ENCODE peak calls at places on chromosomes 7 and 10, in six cellular contexts. I, D, Z, G, J and L are unnamed samples.

GRCh38 chr7:113480537-113480936 is 362.2 kb upstream of the SMIM30 start:
- DNase-seq in I (no peak), D (no peak), Z (no peak), G (no peak), J (no peak), L (no peak)

GRCh38 chr7:2260820-2261219 is 18.8 kb downstream of the NUDT1 start:
- DNase-seq in I (peak), D (peak), Z (no peak), G (no peak), J (no peak), L (no peak)

GRCh38 chr10:102009801-102010425 is 46.1 kb downstream of the ARMH3 start:
- DNase-seq in I (peak), D (peak), Z (peak), G (peak), J (no peak), L (peak)

GRCh38 chr7:20152057-20152456 is 65.1 kb downstream of the MACC1 start:
- DNase-seq in I (no peak), D (no peak), Z (no peak), G (no peak), J (no peak), L (no peak)

GRCh38 chr7:153043440-153043839 is 283.9 kb downstream of the ACTR3B start:
- DNase-seq in I (no peak), D (no peak), Z (no peak), G (no peak), J (no peak), L (no peak)

GRCh38 chr10:65911431-65911830 is 1014.4 kb upstream of the LRRTM3 start:
- DNase-seq in I (no peak), D (no peak), Z (no peak), G (no peak), J (no peak), L (no peak)

GRCh38 chr7:55657654-55658053 is 85.4 kb upstream of the VOPP1 start:
- DNase-seq in I (no peak), D (no peak), Z (no peak), G (no peak), J (no peak), L (no peak)

GRCh38 chr7:77887567-77887966 is 89.0 kb downstream of the PHTF2 start:
- DNase-seq in I (peak), D (no peak), Z (peak), G (no peak), J (no peak), L (no peak)

GRCh38 chr7:107502797-107503196 is 32.9 kb downstream of the GPR22 start:
- DNase-seq in I (peak), D (no peak), Z (no peak), G (no peak), J (no peak), L (no peak)

GRCh38 chr7:55024776-55025175 is 6.0 kb downstream of the EGFR start:
- DNase-seq in I (peak), D (no peak), Z (peak), G (no peak), J (no peak), L (no peak)

GRCh38 chr10:6537704-6538103 is 42.4 kb downstream of the PRKCQ start:
- DNase-seq in I (no peak), D (no peak), Z (no peak), G (no peak), J (no peak), L (no peak)

GRCh38 chr10:77877461-77878344 is 48.9 kb downstream of the DLG5 start:
- DNase-seq in I (peak), D (no peak), Z (peak), G (peak), J (no peak), L (peak)

GRCh38 chr10:61701055-61701705 is 38.5 kb downstream of the CABCOCO1 start:
- DNase-seq in I (peak), D (no peak), Z (peak), G (no peak), J (no peak), L (no peak)

GRCh38 chr10:100895896-100896295 is 16.9 kb upstream of the SLF2 start:
- DNase-seq in I (no peak), D (no peak), Z (no peak), G (no peak), J (no peak), L (no peak)

GRCh38 chr10:71459513-71459912 is 62.8 kb downstream of the CDH23 start:
- DNase-seq in I (no peak), D (no peak), Z (no peak), G (no peak), J (no peak), L (no peak)

GRCh38 chr10:111126073-111126472 is 49.2 kb downstream of the ADRA2A start:
- DNase-seq in I (no peak), D (no peak), Z (no peak), G (no peak), J (no peak), L (no peak)

GRCh38 chr7:129947001-129947400 is 5.8 kb downstream of the UBE2H start:
- DNase-seq in I (no peak), D (no peak), Z (no peak), G (no peak), J (no peak), L (no peak)

DNA sequence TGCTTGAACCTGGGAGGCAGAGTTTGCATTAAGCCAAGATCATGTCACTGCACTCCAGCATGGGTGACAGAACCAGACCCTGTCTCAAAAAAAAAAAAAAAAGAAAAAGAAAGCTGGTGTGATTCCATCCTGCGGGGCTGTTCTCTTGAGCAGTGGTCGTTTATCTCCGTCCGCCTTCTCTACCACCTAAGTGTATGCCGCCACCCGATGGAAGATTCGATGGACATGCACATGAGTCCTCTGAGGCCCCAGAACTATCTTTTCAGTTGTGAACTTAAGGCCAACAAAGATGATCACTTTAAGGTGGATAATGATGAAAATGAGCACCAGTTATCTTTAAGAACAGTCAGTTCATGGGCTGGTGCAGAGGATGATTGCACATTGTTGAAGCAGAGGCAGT is 65.7 kb downstream of the ABRAXAS2 start:
- DNase-seq in I (no peak), D (no peak), Z (no peak), G (no peak), J (no peak), L (no peak)
- TF ChIP-seq CTCF in I (no peak), D (no peak), Z (no peak), G (no peak), J (no peak), L (no peak)

DNA sequence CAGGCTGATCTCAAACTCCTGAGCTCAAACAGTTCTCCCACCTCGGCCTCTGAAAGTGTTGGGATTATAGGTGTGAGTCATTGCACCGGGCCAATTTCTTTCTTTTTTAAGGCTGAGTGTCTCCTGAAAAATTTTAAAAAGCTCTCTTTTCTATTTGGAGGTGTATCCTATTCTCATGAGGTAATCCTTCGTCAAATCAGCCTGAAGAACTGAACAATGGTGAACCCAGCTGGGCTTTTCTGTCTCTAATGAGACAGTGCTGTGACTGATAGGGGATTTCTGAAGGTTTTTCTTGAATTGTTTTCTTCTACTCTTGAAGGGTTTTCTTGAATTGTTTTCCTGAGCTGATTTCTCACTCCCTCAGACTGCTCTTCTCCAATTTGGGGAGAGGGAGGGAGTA is 30.9 kb upstream of the CALU start:
- DNase-seq in I (no peak), D (no peak), Z (no peak), G (no peak), J (no peak), L (no peak)
- H3K27ac ChIP-seq in I (no peak), D (no peak), Z (no peak), G (no peak), J (no peak), L (no peak)

DNA sequence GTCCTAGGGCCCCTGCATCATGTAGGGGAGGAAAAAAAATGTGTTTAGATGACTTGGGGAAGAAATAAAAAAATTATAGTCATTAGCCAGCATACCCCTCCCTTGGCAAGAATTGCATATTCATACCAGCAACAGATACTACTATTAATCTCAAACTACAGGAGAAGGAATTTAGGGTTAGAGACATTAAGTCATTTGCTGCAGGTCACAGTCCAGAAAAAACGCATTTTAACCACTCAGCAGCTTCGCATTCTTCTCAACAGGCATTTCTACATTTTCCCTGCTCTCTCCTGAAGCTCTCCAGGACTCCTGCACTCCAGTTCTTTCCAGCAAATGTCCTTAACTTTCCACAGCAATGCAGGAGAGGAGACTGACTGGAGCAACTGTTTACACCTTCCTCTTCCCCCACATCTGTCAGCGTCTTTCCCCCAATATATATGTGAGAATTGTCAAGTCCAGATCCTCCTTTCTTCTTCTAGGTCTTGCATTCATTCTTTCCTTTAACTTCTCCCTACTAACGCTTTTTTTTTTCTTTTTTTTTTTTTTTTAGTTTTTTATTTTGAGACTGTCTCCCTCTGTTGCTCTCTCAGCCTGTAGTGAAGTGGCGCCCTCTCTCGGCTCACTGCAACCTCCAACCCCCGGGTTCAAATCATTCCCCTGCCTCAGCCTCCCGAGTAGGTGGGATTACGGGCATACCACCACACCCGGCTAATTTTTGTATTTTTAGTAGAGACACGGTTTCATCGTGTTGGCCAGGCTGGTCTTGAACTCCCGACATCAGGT is 35.6 kb downstream of the PRPS1L1 start:
- DNase-seq in I (no peak), D (no peak), Z (no peak), G (no peak), J (no peak), L (no peak)
- TF ChIP-seq CTCF in I (peak), D (no peak), Z (peak), G (no peak), J (no peak), L (peak)

GRCh38 chr10:91596821-91597396 is 36.0 kb downstream of the PPP1R3C start:
- DNase-seq in I (peak), D (peak), Z (peak), G (peak), J (no peak), L (no peak)
- H3K27ac ChIP-seq in I (peak), D (peak), Z (peak), G (peak), J (peak), L (peak)

GRCh38 chr7:140596751-140597424 is 43.7 kb downstream of the DENND2A start:
- DNase-seq in I (peak), D (no peak), Z (peak), G (peak), J (no peak), L (peak)

GRCh38 chr7:140594131-140594691 is 46.4 kb downstream of the DENND2A start:
- DNase-seq in I (no peak), D (no peak), Z (no peak), G (no peak), J (no peak), L (no peak)

GRCh38 chr7:140597425-140597949 is 43.1 kb downstream of the DENND2A start:
- DNase-seq in I (no peak), D (no peak), Z (peak), G (no peak), J (no peak), L (no peak)

GRCh38 chr7:140593583-140593982 is 47.0 kb downstream of the DENND2A start:
- DNase-seq in I (no peak), D (no peak), Z (no peak), G (no peak), J (no peak), L (no peak)

GRCh38 chr7:140595468-140596147 is 45.0 kb downstream of the DENND2A start:
- DNase-seq in I (no peak), D (no peak), Z (peak), G (no peak), J (no peak), L (no peak)
- TF ChIP-seq CTCF in I (no peak), D (no peak), Z (no peak), G (no peak), J (no peak), L (no peak)

GRCh38 chr7:139631520-139632031 is 108.1 kb downstream of the CLEC2L start:
- DNase-seq in I (no peak), D (no peak), Z (no peak), G (no peak), J (no peak), L (no peak)
- H3K27ac ChIP-seq in I (no peak), D (no peak), Z (no peak), G (no peak), J (no peak), L (no peak)

DNA sequence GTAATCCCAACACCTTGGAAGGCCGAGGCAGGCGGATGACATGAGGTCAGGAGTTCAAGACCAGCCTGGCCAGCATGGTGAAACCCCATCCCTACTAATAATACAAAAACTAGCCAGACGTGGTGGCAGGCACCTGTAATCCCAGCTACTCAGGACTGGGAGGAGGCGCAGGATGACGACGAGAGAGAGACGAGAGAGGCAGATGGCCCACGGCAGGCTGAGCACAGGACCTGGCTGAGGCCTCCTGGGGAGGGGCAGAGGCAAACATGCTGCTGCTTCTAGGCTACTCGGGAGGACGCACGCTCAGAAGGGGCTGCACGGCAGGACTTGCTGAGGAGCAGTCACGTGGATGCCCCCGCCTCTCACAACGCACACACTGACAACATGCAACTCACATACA is 22.4 kb downstream of the DIP2C start:
- DNase-seq in I (no peak), D (no peak), Z (no peak), G (no peak), J (peak), L (no peak)
- TF ChIP-seq CTCF in I (no peak), D (no peak), Z (no peak), G (no peak), J (no peak), L (no peak)

GRCh38 chr10:72779874-72780273 is 87.9 kb downstream of the MCU start:
- DNase-seq in I (no peak), D (no peak), Z (no peak), G (no peak), J (no peak), L (no peak)
- H3K27ac ChIP-seq in I (no peak), D (no peak), Z (no peak), G (no peak), J (no peak), L (no peak)